ENCODE peak calls at places on chromosomes 1 and 21, in eight cellular contexts. One of them, this sample, is unnamed.

GRCh38 chr21:38440746-38441145 is 57.5 kb downstream of the ERG start:
- DNase-seq in HAP-1: no peak
- DNase-seq in cardiac fibroblast: peak
- DNase-seq in fibroblast of mammary gland: peak
- DNase-seq in body of pancreas: no peak
- DNase-seq in A673: peak
- DNase-seq in lower lobe of right lung: no peak
- DNase-seq in CD4-positive, CD25-positive, alpha-beta regulatory T cell: no peak
- DNase-seq in this sample: no peak

GRCh38 chr1:29499101-29499650 is 262.9 kb downstream of the PTPRU start:
- DNase-seq in fibroblast of mammary gland: no peak
- DNase-seq in lower lobe of right lung: no peak
- DNase-seq in HAP-1: no peak
- DNase-seq in cardiac fibroblast: no peak
- DNase-seq in A673: no peak
- DNase-seq in CD4-positive, CD25-positive, alpha-beta regulatory T cell: no peak
- DNase-seq in body of pancreas: no peak
- DNase-seq in this sample: no peak

GRCh38 chr1:59976194-59977074 is 49.9 kb upstream of the CYP2J2 start:
- DNase-seq in cardiac fibroblast: peak
- DNase-seq in body of pancreas: peak
- DNase-seq in A673: peak
- DNase-seq in HAP-1: peak
- DNase-seq in lower lobe of right lung: peak
- DNase-seq in fibroblast of mammary gland: peak
- DNase-seq in CD4-positive, CD25-positive, alpha-beta regulatory T cell: peak
- DNase-seq in this sample: peak

GRCh38 chr21:18443686-18444085 is 40.1 kb upstream of the TMPRSS15 start:
- DNase-seq in lower lobe of right lung: no peak
- DNase-seq in body of pancreas: no peak
- DNase-seq in cardiac fibroblast: no peak
- DNase-seq in HAP-1: no peak
- DNase-seq in fibroblast of mammary gland: no peak
- DNase-seq in A673: no peak
- DNase-seq in CD4-positive, CD25-positive, alpha-beta regulatory T cell: no peak
- DNase-seq in this sample: peak

GRCh38 chr1:155608888-155609225 is 1.2 kb upstream of the MSTO1 start:
- DNase-seq in cardiac fibroblast: no peak
- DNase-seq in lower lobe of right lung: no peak
- DNase-seq in HAP-1: no peak
- DNase-seq in CD4-positive, CD25-positive, alpha-beta regulatory T cell: no peak
- DNase-seq in fibroblast of mammary gland: no peak
- DNase-seq in A673: no peak
- DNase-seq in body of pancreas: no peak
- DNase-seq in this sample: no peak

GRCh38 chr1:244316986-244317655 is 134.6 kb downstream of the ADSS2 start:
- DNase-seq in lower lobe of right lung: no peak
- DNase-seq in HAP-1: no peak
- DNase-seq in A673: no peak
- DNase-seq in fibroblast of mammary gland: no peak
- DNase-seq in cardiac fibroblast: no peak
- DNase-seq in body of pancreas: no peak
- DNase-seq in CD4-positive, CD25-positive, alpha-beta regulatory T cell: no peak
- DNase-seq in this sample: no peak

GRCh38 chr1:191959856-191960255 is 198.4 kb upstream of the RGS18 start:
- DNase-seq in A673: no peak
- DNase-seq in fibroblast of mammary gland: no peak
- DNase-seq in cardiac fibroblast: no peak
- DNase-seq in HAP-1: no peak
- DNase-seq in body of pancreas: no peak
- DNase-seq in CD4-positive, CD25-positive, alpha-beta regulatory T cell: no peak
- DNase-seq in lower lobe of right lung: no peak
- DNase-seq in this sample: no peak

GRCh38 chr1:32071758-32072621 is 749 bp upstream of the TMEM39B start:
- DNase-seq in fibroblast of mammary gland: peak
- DNase-seq in A673: no peak
- DNase-seq in lower lobe of right lung: no peak
- DNase-seq in body of pancreas: no peak
- DNase-seq in HAP-1: no peak
- DNase-seq in CD4-positive, CD25-positive, alpha-beta regulatory T cell: peak
- DNase-seq in cardiac fibroblast: peak
- DNase-seq in this sample: no peak

GRCh38 chr1:212699104-212699838 is 369 bp downstream of the BATF3 start:
- DNase-seq in HAP-1: peak
- DNase-seq in lower lobe of right lung: peak
- DNase-seq in A673: peak
- DNase-seq in cardiac fibroblast: peak
- DNase-seq in CD4-positive, CD25-positive, alpha-beta regulatory T cell: peak
- DNase-seq in body of pancreas: peak
- DNase-seq in fibroblast of mammary gland: peak
- DNase-seq in this sample: peak
- H3K4me3 ChIP-seq in HAP-1: peak
- H3K4me3 ChIP-seq in lower lobe of right lung: peak
- H3K4me3 ChIP-seq in A673: peak
- H3K4me3 ChIP-seq in cardiac fibroblast: peak
- H3K4me3 ChIP-seq in CD4-positive, CD25-positive, alpha-beta regulatory T cell: peak
- H3K4me3 ChIP-seq in body of pancreas: peak
- H3K4me3 ChIP-seq in fibroblast of mammary gland: peak
- H3K4me3 ChIP-seq in this sample: peak

GRCh38 chr21:41947596-41948403 is 6.0 kb downstream of the C2CD2 start:
- DNase-seq in CD4-positive, CD25-positive, alpha-beta regulatory T cell: no peak
- DNase-seq in body of pancreas: no peak
- DNase-seq in HAP-1: no peak
- DNase-seq in cardiac fibroblast: peak
- DNase-seq in lower lobe of right lung: no peak
- DNase-seq in A673: no peak
- DNase-seq in fibroblast of mammary gland: peak
- DNase-seq in this sample: no peak
- H3K4me3 ChIP-seq in CD4-positive, CD25-positive, alpha-beta regulatory T cell: no peak
- H3K4me3 ChIP-seq in body of pancreas: no peak
- H3K4me3 ChIP-seq in HAP-1: no peak
- H3K4me3 ChIP-seq in cardiac fibroblast: no peak
- H3K4me3 ChIP-seq in lower lobe of right lung: no peak
- H3K4me3 ChIP-seq in A673: no peak
- H3K4me3 ChIP-seq in fibroblast of mammary gland: no peak
- H3K4me3 ChIP-seq in this sample: no peak

DNA sequence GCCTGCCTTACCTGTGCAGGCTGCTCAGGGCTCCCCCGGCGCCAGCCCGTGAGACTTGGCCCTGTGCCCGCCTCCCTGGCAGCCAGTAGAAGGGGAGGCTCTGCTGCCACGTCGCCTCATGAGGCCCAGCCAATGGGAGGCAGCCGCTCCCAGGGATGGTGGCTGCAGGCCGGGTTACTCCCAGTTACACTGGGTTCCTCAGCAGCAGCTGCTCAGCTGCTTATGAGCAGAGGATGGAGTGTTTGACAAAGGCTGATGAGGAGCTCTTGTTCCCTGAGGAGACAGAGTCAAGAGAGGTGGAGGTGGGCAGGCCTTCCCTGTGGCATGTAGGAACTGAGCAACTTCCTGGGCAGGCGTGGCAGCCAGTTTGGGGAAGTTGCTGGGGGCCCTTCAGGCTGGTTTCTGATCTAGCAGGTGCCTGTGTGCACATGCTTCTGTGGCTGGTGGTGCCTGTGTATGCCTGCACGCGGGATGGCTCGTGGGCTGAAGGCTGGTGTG is 5.6 kb downstream of the MFSD2A start:
- DNase-seq in body of pancreas: peak
- DNase-seq in HAP-1: no peak
- DNase-seq in fibroblast of mammary gland: no peak
- DNase-seq in A673: no peak
- DNase-seq in lower lobe of right lung: peak
- DNase-seq in cardiac fibroblast: no peak
- DNase-seq in CD4-positive, CD25-positive, alpha-beta regulatory T cell: peak
- DNase-seq in this sample: peak
- H3K4me3 ChIP-seq in body of pancreas: no peak
- H3K4me3 ChIP-seq in HAP-1: no peak
- H3K4me3 ChIP-seq in fibroblast of mammary gland: no peak
- H3K4me3 ChIP-seq in A673: no peak
- H3K4me3 ChIP-seq in lower lobe of right lung: peak
- H3K4me3 ChIP-seq in cardiac fibroblast: no peak
- H3K4me3 ChIP-seq in CD4-positive, CD25-positive, alpha-beta regulatory T cell: no peak
- H3K4me3 ChIP-seq in this sample: peak

GRCh38 chr1:115557715-115558114 is 84.1 kb upstream of the VANGL1 start:
- DNase-seq in fibroblast of mammary gland: no peak
- DNase-seq in A673: peak
- DNase-seq in CD4-positive, CD25-positive, alpha-beta regulatory T cell: no peak
- DNase-seq in body of pancreas: no peak
- DNase-seq in lower lobe of right lung: no peak
- DNase-seq in cardiac fibroblast: no peak
- DNase-seq in HAP-1: no peak
- DNase-seq in this sample: peak
- H3K4me3 ChIP-seq in fibroblast of mammary gland: no peak
- H3K4me3 ChIP-seq in A673: no peak
- H3K4me3 ChIP-seq in CD4-positive, CD25-positive, alpha-beta regulatory T cell: no peak
- H3K4me3 ChIP-seq in body of pancreas: no peak
- H3K4me3 ChIP-seq in lower lobe of right lung: no peak
- H3K4me3 ChIP-seq in cardiac fibroblast: no peak
- H3K4me3 ChIP-seq in HAP-1: no peak
- H3K4me3 ChIP-seq in this sample: no peak

This sample was measured in Jurkat, Clone E6-1.